ENCODE peak calls at places on chromosomes 12 and 14, in ten cellular contexts. L, U, H, V, M, G, K, N, W and A are unnamed samples.

GRCh38 chr14:87199371-87199770 is 793.6 kb downstream of the GALC start:
- DNase-seq in N (peak; percentile 6), W (no peak), K (no peak), U (no peak), M (no peak), H (no peak), L (no peak), G (no peak), V (no peak), A (no peak)

GRCh38 chr14:74503256-74503972 is 9.8 kb downstream of the ISCA2 start:
- DNase-seq in G (no peak), H (no peak), U (no peak), V (no peak), N (no peak), W (no peak), K (no peak), L (no peak), M (no peak), A (no peak)

GRCh38 chr12:80847575-80847974 is 90.2 kb downstream of the LIN7A start:
- DNase-seq in L (no peak), N (no peak), U (no peak), V (no peak), H (no peak), W (no peak), K (no peak), M (no peak), G (no peak), A (no peak)

GRCh38 chr14:22487401-22487800 is 101.6 kb downstream of the DAD1 start:
- DNase-seq in K (no peak), W (no peak), V (no peak), L (no peak), U (no peak), H (no peak), N (no peak), M (no peak), G (no peak), A (no peak)

GRCh38 chr12:116385486-116386217 is 108.2 kb upstream of the MED13L start:
- DNase-seq in G (no peak), V (no peak), H (no peak), K (no peak), U (peak; percentile 73), L (no peak), W (no peak), N (no peak), M (no peak), A (no peak)

GRCh38 chr12:12483438-12483837 is 79.2 kb downstream of the DUSP16 start:
- DNase-seq in N (no peak), H (no peak), M (no peak), K (no peak), U (no peak), W (no peak), V (no peak), L (no peak), G (no peak), A (no peak)

GRCh38 chr12:30980886-30981662 is 54.5 kb downstream of the TSPAN11 start:
- DNase-seq in V (no peak), M (no peak), K (peak; percentile 20), H (no peak), U (peak; percentile 41), N (no peak), G (no peak), W (no peak), L (no peak), A (no peak)

GRCh38 chr12:15364221-15365170 is 42.2 kb downstream of the PTPRO start:
- DNase-seq in M (no peak), W (no peak), U (peak; percentile 14), G (no peak), L (no peak), V (no peak), K (no peak), N (no peak), H (no peak), A (no peak)

GRCh38 chr14:76091036-76091435 is 60.7 kb upstream of the GPATCH2L start:
- DNase-seq in V (no peak), U (peak; percentile 41), L (no peak), K (no peak), G (no peak), M (no peak), H (peak; percentile 73), W (no peak), N (no peak), A (no peak)

GRCh38 chr14:100286484-100287191 is 19.6 kb downstream of the SLC25A29 start:
- DNase-seq in G (no peak), U (no peak), L (no peak), H (no peak), K (no peak), M (no peak), W (no peak), N (no peak), V (no peak), A (no peak)

GRCh38 chr14:81504864-81505263 is 28.8 kb downstream of the SEL1L start:
- DNase-seq in K (no peak), L (no peak), W (no peak), U (no peak), H (no peak), N (no peak), V (no peak), M (no peak), G (no peak), A (no peak)

GRCh38 chr12:131608740-131609665 is 101.9 kb upstream of the SFSWAP start:
- DNase-seq in N (no peak), G (peak; percentile 63), V (peak; percentile 87), K (peak; percentile 73), H (peak; percentile 87), L (peak; percentile 26), W (peak; percentile 54), M (no peak), U (peak; percentile 87), A (peak; percentile 75)

GRCh38 chr12:54019111-54019811 is 9.0 kb upstream of the HOXC6 start:
- DNase-seq in W (no peak), N (no peak), M (no peak), U (no peak), G (peak; percentile 39), K (no peak), L (no peak), V (no peak), H (no peak), A (no peak)

GRCh38 chr12:11658796-11659195 is 9.3 kb downstream of the ETV6 start:
- DNase-seq in K (no peak), W (no peak), H (no peak), M (no peak), V (no peak), N (no peak), L (no peak), G (peak; percentile 75), U (no peak), A (no peak)

GRCh38 chr12:120534703-120535655 is 823 bp downstream of the RNF10 start:
- DNase-seq in L (no peak), G (peak; percentile 87), V (peak; percentile 74), H (peak; percentile 43), K (peak; percentile 47), M (no peak), N (no peak), W (peak; percentile 27), U (peak; percentile 74), A (peak; percentile 58)

GRCh38 chr14:49982522-49982951 is 89.7 kb downstream of the ARF6 start:
- DNase-seq in M (no peak), V (no peak), W (no peak), H (no peak), U (no peak), L (no peak), K (no peak), G (peak; percentile 69), N (no peak), A (no peak)

GRCh38 chr14:93984987-93985410 is 8.6 kb upstream of the ASB2 start:
- DNase-seq in H (peak; percentile 54), V (peak; percentile 69), N (no peak), M (no peak), G (peak; percentile 64), U (peak; percentile 58), K (peak; percentile 10), W (no peak), L (no peak), A (no peak)

GRCh38 chr12:29609431-29610215 is 112.1 kb upstream of the OVCH1 start:
- DNase-seq in V (no peak), H (no peak), M (no peak), N (no peak), G (no peak), U (no peak), K (no peak), W (no peak), L (no peak), A (no peak)

GRCh38 chr12:27549231-27549800 is 25.3 kb downstream of the PPFIBP1 start:
- DNase-seq in U (no peak), H (no peak), N (no peak), L (no peak), M (no peak), W (no peak), G (peak; percentile 85), K (no peak), V (no peak), A (no peak)

GRCh38 chr14:86363576-86363975 is 833.6 kb downstream of the FLRT2 start:
- DNase-seq in H (no peak), U (no peak), K (no peak), M (no peak), W (no peak), L (no peak), V (no peak), N (no peak), G (no peak), A (no peak)

GRCh38 chr14:66857867-66858266 is 331.4 kb upstream of the GARIN2 start:
- DNase-seq in H (no peak), M (no peak), V (no peak), L (no peak), G (no peak), K (no peak), N (no peak), W (no peak), U (no peak), A (no peak)

GRCh38 chr12:131867891-131868675 is 26.3 kb upstream of the ULK1 start:
- DNase-seq in U (no peak), N (no peak), W (no peak), G (peak; percentile 28), M (no peak), V (no peak), H (no peak), L (no peak), K (no peak), A (no peak)

GRCh38 chr12:102958073-102958829 is 777 bp downstream of the ASCL1 start:
- DNase-seq in G (no peak), M (no peak), L (no peak), H (peak; percentile 54), K (peak; percentile 22), N (no peak), W (no peak), V (peak; percentile 83), U (peak; percentile 89), A (no peak)

GRCh38 chr12:75613981-75614380 is 102.6 kb upstream of the KRR1 start:
- DNase-seq in V (no peak), L (no peak), H (no peak), W (no peak), K (no peak), N (no peak), G (no peak), M (no peak), U (no peak), A (no peak)

GRCh38 chr14:20807304-20807956 is 4.8 kb upstream of the RNASE1 start:
- DNase-seq in L (no peak), W (no peak), U (no peak), V (no peak), M (no peak), K (no peak), N (no peak), G (no peak), H (no peak), A (no peak)

GRCh38 chr12:98894412-98895085 is 249.5 kb downstream of the APAF1 start:
- DNase-seq in U (peak; percentile 34), G (no peak), K (peak; percentile 65), V (peak; percentile 66), L (no peak), M (no peak), H (no peak), N (no peak), W (no peak), A (no peak)

GRCh38 chr14:24921903-24922302 is 128.0 kb downstream of the STXBP6 start:
- DNase-seq in N (no peak), W (no peak), V (no peak), H (no peak), M (no peak), K (no peak), L (no peak), G (no peak), U (no peak), A (no peak)

GRCh38 chr12:89574736-89575208 is 48.9 kb upstream of the POC1B start:
- DNase-seq in G (no peak), W (no peak), L (no peak), U (no peak), V (no peak), N (no peak), M (no peak), H (peak; percentile 16), K (no peak), A (no peak)